ENCODE peak calls at places on chromosomes 16 and 17, in ten cellular contexts. One of them, this sample, is unnamed.

GRCh38 chr16:89375686-89376085 is 114.7 kb downstream of the ANKRD11 start:
- DNase-seq in transverse colon: no peak
- DNase-seq in sigmoid colon: no peak
- DNase-seq in stomach: no peak
- DNase-seq in GM12878: no peak
- DNase-seq in HepG2: no peak
- DNase-seq in upper lobe of left lung: no peak
- DNase-seq in esophagus muscularis mucosa: no peak
- DNase-seq in H1: no peak
- DNase-seq in K562: no peak
- DNase-seq in this sample: no peak

GRCh38 chr17:60224064-60224463 is 74.3 kb downstream of the CA4 start:
- DNase-seq in transverse colon: no peak
- DNase-seq in sigmoid colon: no peak
- DNase-seq in stomach: no peak
- DNase-seq in GM12878: no peak
- DNase-seq in HepG2: no peak
- DNase-seq in upper lobe of left lung: no peak
- DNase-seq in esophagus muscularis mucosa: no peak
- DNase-seq in H1: no peak
- DNase-seq in K562: no peak
- DNase-seq in this sample: no peak

GRCh38 chr17:21528031-21528684 is 152.0 kb downstream of the KCNJ12 start:
- DNase-seq in transverse colon: no peak
- DNase-seq in sigmoid colon: no peak
- DNase-seq in stomach: no peak
- DNase-seq in GM12878: no peak
- DNase-seq in HepG2: no peak
- DNase-seq in upper lobe of left lung: no peak
- DNase-seq in esophagus muscularis mucosa: no peak
- DNase-seq in H1: no peak
- DNase-seq in K562: no peak
- DNase-seq in this sample: no peak

GRCh38 chr16:46555981-46556380 is 65.2 kb downstream of the SHCBP1 start:
- DNase-seq in transverse colon: no peak
- DNase-seq in sigmoid colon: no peak
- DNase-seq in stomach: no peak
- DNase-seq in GM12878: no peak
- DNase-seq in HepG2: no peak
- DNase-seq in upper lobe of left lung: no peak
- DNase-seq in esophagus muscularis mucosa: no peak
- DNase-seq in H1: no peak
- DNase-seq in K562: no peak
- DNase-seq in this sample: no peak

GRCh38 chr17:5943232-5943631 is 126.9 kb upstream of the WSCD1 start:
- DNase-seq in transverse colon: no peak
- DNase-seq in sigmoid colon: no peak
- DNase-seq in stomach: no peak
- DNase-seq in GM12878: no peak
- DNase-seq in HepG2: no peak
- DNase-seq in upper lobe of left lung: no peak
- DNase-seq in esophagus muscularis mucosa: no peak
- DNase-seq in H1: no peak
- DNase-seq in K562: peak
- DNase-seq in this sample: no peak

GRCh38 chr16:49492090-49492801 is 118.6 kb downstream of the C16orf78 start:
- DNase-seq in transverse colon: peak
- DNase-seq in sigmoid colon: peak
- DNase-seq in stomach: peak
- DNase-seq in GM12878: no peak
- DNase-seq in HepG2: no peak
- DNase-seq in upper lobe of left lung: peak
- DNase-seq in esophagus muscularis mucosa: no peak
- DNase-seq in H1: peak
- DNase-seq in K562: peak
- DNase-seq in this sample: peak

GRCh38 chr17:55794681-55795080 is 43.8 kb downstream of the PCTP start:
- DNase-seq in transverse colon: no peak
- DNase-seq in sigmoid colon: no peak
- DNase-seq in stomach: no peak
- DNase-seq in GM12878: no peak
- DNase-seq in HepG2: no peak
- DNase-seq in upper lobe of left lung: no peak
- DNase-seq in esophagus muscularis mucosa: no peak
- DNase-seq in H1: no peak
- DNase-seq in K562: no peak
- DNase-seq in this sample: no peak

GRCh38 chr17:50194441-50195195 is 6.8 kb downstream of the COL1A1 start:
- DNase-seq in transverse colon: no peak
- DNase-seq in sigmoid colon: no peak
- DNase-seq in stomach: no peak
- DNase-seq in GM12878: no peak
- DNase-seq in HepG2: no peak
- DNase-seq in upper lobe of left lung: no peak
- DNase-seq in esophagus muscularis mucosa: no peak
- DNase-seq in H1: no peak
- DNase-seq in K562: no peak
- DNase-seq in this sample: no peak

GRCh38 chr17:4136373-4136772 is 6.5 kb downstream of the ZZEF1 start:
- DNase-seq in transverse colon: peak
- DNase-seq in sigmoid colon: peak
- DNase-seq in stomach: peak
- DNase-seq in GM12878: no peak
- DNase-seq in HepG2: no peak
- DNase-seq in upper lobe of left lung: peak
- DNase-seq in esophagus muscularis mucosa: no peak
- DNase-seq in H1: no peak
- DNase-seq in K562: no peak
- DNase-seq in this sample: no peak

DNA sequence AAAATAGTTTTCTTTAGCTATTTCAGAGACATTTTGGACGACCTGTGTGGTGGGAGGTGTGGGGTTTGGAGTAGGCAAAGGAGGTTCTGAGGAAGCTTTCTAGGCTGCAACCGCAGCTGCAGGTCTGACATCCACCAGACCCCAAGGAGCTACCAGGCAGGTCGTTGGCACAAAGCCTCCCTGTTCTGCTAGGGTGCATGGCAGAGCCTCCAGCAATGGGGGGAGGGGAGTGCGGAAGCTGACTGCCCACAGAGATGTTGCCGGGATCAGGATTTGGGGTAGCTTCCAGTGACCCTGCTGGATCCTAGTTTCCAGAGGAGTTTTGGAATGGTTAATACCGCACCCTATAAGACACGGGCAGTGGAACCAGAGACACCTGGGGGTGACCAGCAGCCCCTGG is 58.4 kb downstream of the RAP1GAP2 start:
- DNase-seq in transverse colon: peak
- DNase-seq in sigmoid colon: no peak
- DNase-seq in stomach: peak
- DNase-seq in GM12878: no peak
- DNase-seq in HepG2: no peak
- DNase-seq in upper lobe of left lung: no peak
- DNase-seq in esophagus muscularis mucosa: no peak
- DNase-seq in H1: no peak
- DNase-seq in K562: no peak
- DNase-seq in this sample: no peak
- TF ChIP-seq POLR2AphosphoS5 in transverse colon: no peak
- TF ChIP-seq POLR2AphosphoS5 in sigmoid colon: no peak
- TF ChIP-seq POLR2AphosphoS5 in stomach: peak
- TF ChIP-seq POLR2AphosphoS5 in GM12878: no peak
- TF ChIP-seq POLR2AphosphoS5 in HepG2: no peak
- TF ChIP-seq POLR2AphosphoS5 in upper lobe of left lung: no peak
- TF ChIP-seq POLR2AphosphoS5 in esophagus muscularis mucosa: no peak
- TF ChIP-seq POLR2AphosphoS5 in H1: no peak
- TF ChIP-seq POLR2AphosphoS5 in K562: no peak
- TF ChIP-seq POLR2AphosphoS5 in this sample: no peak

DNA sequence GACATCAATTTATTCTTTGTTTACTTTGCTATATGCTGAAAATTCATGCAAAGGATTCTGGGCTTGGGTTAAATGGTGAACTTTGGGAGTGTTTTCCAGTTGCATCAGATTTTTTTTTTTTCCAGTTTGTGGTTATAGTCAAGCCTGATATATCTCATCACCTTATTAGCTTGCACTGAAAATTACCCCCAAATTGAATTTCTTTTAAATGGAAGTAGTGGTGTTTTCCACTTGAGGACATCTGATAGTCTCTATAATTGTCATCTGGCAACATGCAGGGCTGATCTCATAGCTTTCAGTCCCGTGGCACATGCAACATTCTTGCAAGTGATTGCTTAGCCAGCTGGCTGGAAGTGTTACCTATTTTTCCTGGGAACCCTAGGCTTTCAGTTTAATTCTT is 4.7 kb upstream of the KRTAP3-1 start:
- DNase-seq in transverse colon: no peak
- DNase-seq in sigmoid colon: no peak
- DNase-seq in stomach: no peak
- DNase-seq in GM12878: no peak
- DNase-seq in HepG2: no peak
- DNase-seq in upper lobe of left lung: no peak
- DNase-seq in esophagus muscularis mucosa: no peak
- DNase-seq in H1: no peak
- DNase-seq in K562: no peak
- DNase-seq in this sample: no peak
- TF ChIP-seq EP300 in transverse colon: no peak
- TF ChIP-seq EP300 in sigmoid colon: no peak
- TF ChIP-seq EP300 in stomach: no peak
- TF ChIP-seq EP300 in GM12878: no peak
- TF ChIP-seq EP300 in HepG2: no peak
- TF ChIP-seq EP300 in upper lobe of left lung: no peak
- TF ChIP-seq EP300 in esophagus muscularis mucosa: no peak
- TF ChIP-seq EP300 in H1: no peak
- TF ChIP-seq EP300 in K562: no peak
- TF ChIP-seq EP300 in this sample: no peak

GRCh38 chr17:58079300-58080033 is 3.8 kb upstream of the DYNLL2 start:
- DNase-seq in transverse colon: no peak
- DNase-seq in sigmoid colon: no peak
- DNase-seq in stomach: no peak
- DNase-seq in GM12878: no peak
- DNase-seq in HepG2: no peak
- DNase-seq in upper lobe of left lung: no peak
- DNase-seq in esophagus muscularis mucosa: peak
- DNase-seq in H1: no peak
- DNase-seq in K562: no peak
- DNase-seq in this sample: no peak
- TF ChIP-seq POLR2AphosphoS5 in transverse colon: no peak
- TF ChIP-seq POLR2AphosphoS5 in sigmoid colon: no peak
- TF ChIP-seq POLR2AphosphoS5 in stomach: no peak
- TF ChIP-seq POLR2AphosphoS5 in GM12878: no peak
- TF ChIP-seq POLR2AphosphoS5 in HepG2: no peak
- TF ChIP-seq POLR2AphosphoS5 in upper lobe of left lung: no peak
- TF ChIP-seq POLR2AphosphoS5 in esophagus muscularis mucosa: no peak
- TF ChIP-seq POLR2AphosphoS5 in H1: no peak
- TF ChIP-seq POLR2AphosphoS5 in K562: no peak
- TF ChIP-seq POLR2AphosphoS5 in this sample: no peak

GRCh38 chr17:7705269-7706255 is 560 bp downstream of the EFNB3 start:
- DNase-seq in transverse colon: no peak
- DNase-seq in sigmoid colon: no peak
- DNase-seq in stomach: no peak
- DNase-seq in GM12878: no peak
- DNase-seq in HepG2: no peak
- DNase-seq in upper lobe of left lung: no peak
- DNase-seq in esophagus muscularis mucosa: no peak
- DNase-seq in H1: no peak
- DNase-seq in K562: no peak
- DNase-seq in this sample: no peak
- TF ChIP-seq EP300 in transverse colon: no peak
- TF ChIP-seq EP300 in sigmoid colon: no peak
- TF ChIP-seq EP300 in stomach: no peak
- TF ChIP-seq EP300 in GM12878: no peak
- TF ChIP-seq EP300 in HepG2: no peak
- TF ChIP-seq EP300 in upper lobe of left lung: no peak
- TF ChIP-seq EP300 in esophagus muscularis mucosa: no peak
- TF ChIP-seq EP300 in H1: no peak
- TF ChIP-seq EP300 in K562: no peak
- TF ChIP-seq EP300 in this sample: no peak

GRCh38 chr16:22188595-22189442 is 17.3 kb upstream of the EEF2K start:
- DNase-seq in transverse colon: peak
- DNase-seq in sigmoid colon: peak
- DNase-seq in stomach: peak
- DNase-seq in GM12878: peak
- DNase-seq in HepG2: peak
- DNase-seq in upper lobe of left lung: peak
- DNase-seq in esophagus muscularis mucosa: no peak
- DNase-seq in H1: no peak
- DNase-seq in K562: peak
- DNase-seq in this sample: peak
- TF ChIP-seq POLR2AphosphoS5 in transverse colon: peak
- TF ChIP-seq POLR2AphosphoS5 in sigmoid colon: no peak
- TF ChIP-seq POLR2AphosphoS5 in stomach: peak
- TF ChIP-seq POLR2AphosphoS5 in GM12878: no peak
- TF ChIP-seq POLR2AphosphoS5 in HepG2: no peak
- TF ChIP-seq POLR2AphosphoS5 in upper lobe of left lung: no peak
- TF ChIP-seq POLR2AphosphoS5 in esophagus muscularis mucosa: no peak
- TF ChIP-seq POLR2AphosphoS5 in H1: no peak
- TF ChIP-seq POLR2AphosphoS5 in K562: no peak
- TF ChIP-seq POLR2AphosphoS5 in this sample: no peak